ENCODE peak calls at places on chromosomes 4 and X, in nine cellular contexts. D, W, L, B, S, O, Y, V and N are unnamed samples.

GRCh38 chrX:93242897-93243296 is 430.5 kb downstream of the NAP1L3 start:
- DNase-seq in D (no peak), W (no peak), L (no peak), B (no peak), S (no peak), O (no peak), Y (no peak), V (no peak), N (no peak)

GRCh38 chr4:35934370-35934981 is 309.8 kb downstream of the ARAP2 start:
- DNase-seq in D (no peak), W (no peak), L (peak; percentile 39), B (no peak), S (peak; percentile 60), O (no peak), Y (peak; percentile 80), V (peak; percentile 35), N (peak; percentile 63)

GRCh38 chr4:105179539-105180401 is 33.1 kb downstream of the TET2 start:
- DNase-seq in D (no peak), W (no peak), L (no peak), B (no peak), S (no peak), O (no peak), Y (no peak), V (no peak), N (peak; percentile 30)

GRCh38 chr4:101114936-101115372 is 232.4 kb downstream of the PPP3CA start:
- DNase-seq in D (no peak), W (no peak), L (no peak), B (no peak), S (peak; percentile 97), O (no peak), Y (no peak), V (peak; percentile 81), N (peak; percentile 26)

GRCh38 chr4:109947457-109947856 is 34.8 kb downstream of the EGF start:
- DNase-seq in D (no peak), W (no peak), L (no peak), B (no peak), S (no peak), O (no peak), Y (no peak), V (no peak), N (no peak)

GRCh38 chr4:184816962-184817361 is 8.8 kb downstream of the ACSL1 start:
- DNase-seq in D (no peak), W (no peak), L (no peak), B (no peak), S (no peak), O (no peak), Y (no peak), V (no peak), N (no peak)

GRCh38 chr4:177569443-177569842 is 127.2 kb upstream of the AGA start:
- DNase-seq in D (no peak), W (no peak), L (no peak), B (no peak), S (no peak), O (no peak), Y (no peak), V (peak; percentile 83), N (no peak)

GRCh38 chr4:674172-675035 is at the start of the genes ATP5ME and MYL5:
- DNase-seq in D (peak; percentile 98), W (peak; percentile 89), L (peak; percentile 97), B (peak; percentile 97), S (peak; percentile 97), O (peak; percentile 98), Y (peak; percentile 98), V (peak; percentile 97), N (peak; percentile 97)

GRCh38 chr4:8053688-8054449 is 104.7 kb downstream of the ABLIM2 start:
- DNase-seq in D (no peak), W (no peak), L (no peak), B (no peak), S (no peak), O (no peak), Y (no peak), V (no peak), N (no peak)

GRCh38 chr4:186942745-186943606 is 219.3 kb upstream of the FAT1 start:
- DNase-seq in D (no peak), W (no peak), L (peak; percentile 64), B (no peak), S (no peak), O (no peak), Y (peak; percentile 74), V (peak; percentile 70), N (peak; percentile 59)

GRCh38 chr4:80276922-80277321 is 10.5 kb downstream of the FGF5 start:
- DNase-seq in D (no peak), W (no peak), L (no peak), B (no peak), S (no peak), O (no peak), Y (no peak), V (no peak), N (no peak)

GRCh38 chrX:13607996-13608365 is 38.6 kb downstream of the EGFL6 start:
- DNase-seq in D (no peak), W (no peak), L (no peak), B (no peak), S (peak; percentile 27), O (no peak), Y (no peak), V (no peak), N (no peak)

GRCh38 chrX:15471016-15471415 is 22.1 kb downstream of the PIR start:
- DNase-seq in D (peak; percentile 64), W (no peak), L (peak; percentile 81), B (peak; percentile 18), S (peak; percentile 66), O (peak; percentile 54), Y (peak; percentile 89), V (peak; percentile 71), N (peak; percentile 84)

GRCh38 chr4:173590697-173591096 is 60.7 kb upstream of the HAND2 start:
- DNase-seq in D (peak; percentile 59), W (no peak), L (no peak), B (no peak), S (no peak), O (no peak), Y (no peak), V (no peak), N (no peak)

GRCh38 chrX:15188039-15188438 is 81.8 kb downstream of the ASB9 start:
- DNase-seq in D (no peak), W (no peak), L (no peak), B (no peak), S (peak; percentile 78), O (no peak), Y (no peak), V (no peak), N (no peak)

GRCh38 chr4:17650404-17650803 is 36.0 kb downstream of the MED28 start:
- DNase-seq in D (no peak), W (no peak), L (no peak), B (no peak), S (no peak), O (no peak), Y (no peak), V (no peak), N (no peak)

DNA sequence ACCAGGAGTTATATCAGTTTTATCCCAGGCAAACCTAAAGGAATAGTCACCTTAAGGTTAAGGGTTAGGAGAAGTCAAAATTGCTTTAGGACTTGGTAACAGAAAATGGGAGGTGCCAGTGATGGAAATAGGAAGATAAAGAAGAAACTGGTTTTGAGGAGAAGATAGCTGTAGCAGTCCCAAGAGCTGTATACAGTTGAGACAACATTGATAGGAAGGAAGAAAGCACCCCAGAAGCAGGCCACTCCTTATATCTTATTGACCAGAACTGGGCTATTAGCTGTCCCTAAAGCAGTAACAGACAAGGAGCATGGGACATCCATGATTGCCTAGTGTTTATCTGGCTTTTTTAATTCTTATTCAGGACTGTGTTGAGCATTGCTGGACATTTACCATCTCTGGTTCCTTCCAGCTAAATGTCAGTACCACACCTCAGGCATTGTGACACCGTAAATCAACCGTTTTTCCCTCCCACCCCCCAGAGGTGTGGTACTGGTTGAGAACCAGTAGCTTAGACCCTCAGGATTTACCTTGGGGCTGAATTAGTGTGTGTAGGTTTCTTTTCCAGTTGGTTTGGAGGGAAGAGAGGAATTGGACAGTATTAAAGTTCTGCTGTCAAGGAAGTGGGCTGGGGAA is 2.0 kb upstream of the PGRMC2 start:
- DNase-seq in D (no peak), W (no peak), L (no peak), B (no peak), S (no peak), O (no peak), Y (no peak), V (no peak), N (no peak)
- H3K27ac ChIP-seq in D (no peak overlapping the region), W (peak overlapping the region; percentile 98), L (no peak overlapping the region), B (no peak overlapping the region), S (no peak overlapping the region), O (no peak overlapping the region), Y (no peak overlapping the region), V (no peak overlapping the region), N (no peak overlapping the region)

DNA sequence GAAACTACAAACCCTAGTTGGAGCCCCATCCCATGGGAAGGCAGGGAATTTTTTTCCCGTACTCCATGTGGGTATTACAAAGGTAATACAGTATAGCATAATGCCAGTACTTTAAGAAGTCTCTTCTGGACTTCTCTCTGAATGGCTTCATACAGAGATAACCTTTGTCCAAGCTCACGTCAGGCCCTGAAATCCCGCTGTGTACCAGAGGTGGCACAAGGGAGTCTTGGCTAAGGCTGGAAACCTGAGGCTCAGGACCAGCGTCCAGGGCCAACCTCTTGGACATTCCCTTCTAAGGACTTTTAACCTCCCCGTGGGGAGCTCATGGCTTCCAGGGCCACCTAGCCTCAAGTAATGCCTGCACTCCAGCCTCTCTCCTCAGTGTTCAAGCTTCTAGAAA is 338.9 kb upstream of the FAM241A start:
- DNase-seq in D (no peak), W (no peak), L (no peak), B (no peak), S (peak; percentile 70), O (no peak), Y (no peak), V (no peak), N (peak; percentile 50)
- H3K27me3 ChIP-seq in D (no peaks in the 10 kb centered on the region), W (no peaks in the 10 kb centered on the region), L (peaks cover 8% of the 10 kb centered on the region), B (no peaks in the 10 kb centered on the region), S (no peaks in the 10 kb centered on the region), O (no peaks in the 10 kb centered on the region), Y (no peaks in the 10 kb centered on the region), V (no peaks in the 10 kb centered on the region), N (no peaks in the 10 kb centered on the region)

DNA sequence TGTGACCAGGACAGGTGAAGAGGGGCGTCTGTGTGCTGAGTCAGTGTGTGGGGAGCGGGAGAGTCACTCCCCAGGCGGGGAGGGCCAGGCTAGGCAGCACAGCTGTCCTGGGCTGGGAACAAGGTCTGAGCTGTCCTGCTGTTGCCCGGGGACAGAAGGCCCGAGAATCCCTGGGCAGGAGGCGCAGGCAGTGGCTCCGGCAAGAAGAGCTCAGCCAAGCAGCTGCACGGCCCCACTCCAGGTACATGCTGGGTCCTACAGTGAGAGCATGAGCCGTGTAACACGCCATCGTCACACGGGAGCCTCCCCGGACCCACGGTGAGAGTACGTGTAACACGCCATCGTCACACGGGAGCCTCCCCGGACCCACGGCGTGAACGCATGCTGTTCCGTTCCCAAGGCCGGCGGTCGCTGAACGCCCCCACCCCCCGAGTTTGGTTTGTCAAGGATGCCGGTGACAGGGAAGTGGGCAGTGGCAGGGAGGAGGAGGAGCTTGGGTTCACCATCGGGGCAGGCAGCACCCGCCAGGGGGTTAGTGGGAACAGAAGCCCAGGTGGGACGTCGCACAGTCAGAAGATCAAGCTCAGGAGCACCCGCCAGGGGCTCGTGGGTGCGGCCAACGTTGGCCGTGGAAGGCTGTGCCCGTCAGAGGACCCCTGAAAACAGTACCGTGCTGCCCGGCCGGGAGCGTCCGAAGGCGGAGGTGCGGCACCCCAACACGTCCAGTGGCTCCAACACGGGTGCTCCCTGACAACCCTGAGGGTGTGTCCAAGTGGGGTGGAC is 15.6 kb downstream of the PPP2R3B start:
- DNase-seq in D (no peak), W (no peak), L (no peak), B (no peak), S (no peak), O (no peak), Y (no peak), V (no peak), N (no peak)
- H3K27ac ChIP-seq in D (no peak overlapping the region), W (no peak overlapping the region), L (no peak overlapping the region), B (peak overlapping the region; percentile 93), S (no peak overlapping the region), O (no peak overlapping the region), Y (peak overlapping the region; percentile 100), V (peak overlapping the region; percentile 97), N (no peak overlapping the region)

GRCh38 chrX:136063340-136064079 is 78.3 kb downstream of the SLC9A6 start:
- DNase-seq in D (peak; percentile 56), W (no peak), L (peak; percentile 51), B (no peak), S (peak; percentile 44), O (no peak), Y (peak; percentile 23), V (peak; percentile 76), N (no peak)
- H3K27me3 ChIP-seq in D (no peaks in the 10 kb centered on the region), W (no peaks in the 10 kb centered on the region), L (no peaks in the 10 kb centered on the region), B (peaks cover 5% of the 10 kb centered on the region), S (no peaks in the 10 kb centered on the region), O (no peaks in the 10 kb centered on the region), Y (no peaks in the 10 kb centered on the region), V (no peaks in the 10 kb centered on the region), N (no peaks in the 10 kb centered on the region)